ENCODE peak calls at places on chromosomes 6 and 20, in seven cellular contexts. W is HCT116, U is SK-N-SH, Z is GM12878, X is HepG2, M is H1, Q is K562. G is an unnamed sample.

GRCh38 chr20:45951925-45952834 is 17.7 kb downstream of the PCIF1 start:
- DNase-seq in W (no peak), U (no peak), Z (no peak), X (no peak), M (no peak), Q (no peak), G (no peak)

GRCh38 chr6:9007062-9007461 is 571.7 kb upstream of the SLC35B3 start:
- DNase-seq in W (no peak), U (no peak), Z (no peak), X (no peak), M (no peak), Q (no peak), G (no peak)

GRCh38 chr20:23156170-23156841 is 70.2 kb upstream of the CD93 start:
- DNase-seq in W (peak), U (no peak), Z (no peak), X (peak), M (no peak), Q (peak), G (no peak)

GRCh38 chr20:1734269-1734858 is 76.8 kb upstream of the SIRPG start:
- DNase-seq in W (no peak), U (no peak), Z (no peak), X (peak), M (no peak), Q (no peak), G (peak)

GRCh38 chr6:47434372-47435253 is 43.0 kb upstream of the CD2AP start:
- DNase-seq in W (no peak), U (no peak), Z (no peak), X (no peak), M (no peak), Q (no peak), G (no peak)

GRCh38 chr20:49724637-49725606 is 11.2 kb upstream of the B4GALT5 start:
- DNase-seq in W (no peak), U (no peak), Z (no peak), X (peak), M (no peak), Q (peak), G (no peak)

GRCh38 chr20:17854307-17854903 is 114.2 kb downstream of the SNX5 start:
- DNase-seq in W (peak), U (peak), Z (no peak), X (peak), M (no peak), Q (no peak), G (peak)

GRCh38 chr6:72619883-72620696 is 1.8 kb upstream of the KCNQ5 start:
- DNase-seq in W (no peak), U (peak), Z (peak), X (no peak), M (no peak), Q (peak), G (no peak)

GRCh38 chr20:34141293-34141692 is 29.2 kb upstream of the EIF2S2 start:
- DNase-seq in W (no peak), U (no peak), Z (no peak), X (no peak), M (no peak), Q (no peak), G (no peak)

GRCh38 chr6:44058617-44059358 is 68.5 kb downstream of the MRPL14 start:
- DNase-seq in W (peak), U (peak), Z (no peak), X (peak), M (no peak), Q (peak), G (peak)

GRCh38 chr20:41140226-41141133 is 3.1 kb downstream of the PLCG1 start:
- DNase-seq in W (no peak), U (no peak), Z (no peak), X (peak), M (no peak), Q (no peak), G (no peak)

GRCh38 chr20:45456632-45457031 is 12.9 kb upstream of the WFDC2 start:
- DNase-seq in W (peak), U (no peak), Z (no peak), X (peak), M (no peak), Q (no peak), G (no peak)

GRCh38 chr6:143232849-143233248 is 172.2 kb downstream of the AIG1 start:
- DNase-seq in W (peak), U (peak), Z (peak), X (peak), M (no peak), Q (peak), G (no peak)

GRCh38 chr6:31897612-31898199 is at the start of gene EHMT2:
- DNase-seq in W (peak), U (peak), Z (no peak), X (peak), M (no peak), Q (peak), G (peak)

GRCh38 chr6:146339716-146340115 is 203.9 kb upstream of the RAB32 start:
- DNase-seq in W (no peak), U (no peak), Z (no peak), X (no peak), M (no peak), Q (no peak), G (peak)

GRCh38 chr6:122114733-122115132 is 284.7 kb upstream of the HSF2 start:
- DNase-seq in W (no peak), U (no peak), Z (no peak), X (no peak), M (no peak), Q (no peak), G (no peak)

GRCh38 chr6:80610821-80611220 is 504.4 kb downstream of the BCKDHB start:
- DNase-seq in W (no peak), U (no peak), Z (no peak), X (no peak), M (no peak), Q (no peak), G (no peak)

GRCh38 chr6:49321673-49322072 is 141.4 kb downstream of the MMUT start:
- DNase-seq in W (no peak), U (no peak), Z (no peak), X (no peak), M (no peak), Q (no peak), G (no peak)

GRCh38 chr6:107698146-107698545 is 126.0 kb downstream of the SCML4 start:
- DNase-seq in W (no peak), U (no peak), Z (no peak), X (no peak), M (no peak), Q (no peak), G (no peak)

GRCh38 chr20:34562643-34563042 is 4.1 kb downstream of the MAP1LC3A start:
- DNase-seq in W (no peak), U (peak), Z (no peak), X (peak), M (no peak), Q (no peak), G (no peak)

GRCh38 chr6:4008324-4009047 is 70.5 kb downstream of the FAM217A start:
- DNase-seq in W (peak), U (peak), Z (no peak), X (peak), M (no peak), Q (peak), G (no peak)

GRCh38 chr6:10141756-10142443 is 273.0 kb downstream of the TFAP2A start:
- DNase-seq in W (no peak), U (no peak), Z (no peak), X (no peak), M (no peak), Q (no peak), G (peak)

GRCh38 chr6:64505312-64505711 is 869.7 kb downstream of the PHF3 start:
- DNase-seq in W (no peak), U (peak), Z (no peak), X (peak), M (no peak), Q (peak), G (no peak)

GRCh38 chr20:20466341-20466879 is 98.5 kb downstream of the INSM1 start:
- DNase-seq in W (no peak), U (no peak), Z (peak), X (no peak), M (no peak), Q (no peak), G (no peak)

GRCh38 chr6:107769053-107769658 is 55.0 kb downstream of the SCML4 start:
- DNase-seq in W (no peak), U (no peak), Z (no peak), X (peak), M (no peak), Q (no peak), G (no peak)

GRCh38 chr6:10555625-10556309 is 34.6 kb downstream of the GCNT2 start:
- DNase-seq in W (no peak), U (peak), Z (no peak), X (no peak), M (peak), Q (no peak), G (peak)

DNA sequence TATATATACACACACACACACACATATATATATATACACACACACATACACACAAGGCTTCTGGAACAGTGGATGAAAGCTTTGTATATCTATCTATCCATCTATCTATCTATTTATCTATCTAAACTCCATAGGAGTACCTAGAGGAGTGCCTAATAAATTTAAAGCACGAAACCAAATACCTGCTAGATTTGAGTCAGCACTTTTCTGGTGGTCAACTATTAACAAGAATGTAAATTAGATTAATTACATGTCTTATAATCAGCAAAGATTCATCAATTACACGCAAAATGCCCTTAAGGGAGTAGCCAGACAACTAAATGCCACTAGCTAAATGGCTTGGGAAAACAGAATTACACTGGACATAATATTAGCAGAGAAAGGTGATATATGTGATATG is 26.6 kb downstream of the HLA-A start:
- DNase-seq in W (no peak), U (no peak), Z (no peak), X (no peak), M (no peak), Q (no peak), G (no peak)
- TF ChIP-seq JUND in W (no peak), U (no peak), Z (no peak), X (no peak), M (no peak), Q (no peak), G (no peak)

DNA sequence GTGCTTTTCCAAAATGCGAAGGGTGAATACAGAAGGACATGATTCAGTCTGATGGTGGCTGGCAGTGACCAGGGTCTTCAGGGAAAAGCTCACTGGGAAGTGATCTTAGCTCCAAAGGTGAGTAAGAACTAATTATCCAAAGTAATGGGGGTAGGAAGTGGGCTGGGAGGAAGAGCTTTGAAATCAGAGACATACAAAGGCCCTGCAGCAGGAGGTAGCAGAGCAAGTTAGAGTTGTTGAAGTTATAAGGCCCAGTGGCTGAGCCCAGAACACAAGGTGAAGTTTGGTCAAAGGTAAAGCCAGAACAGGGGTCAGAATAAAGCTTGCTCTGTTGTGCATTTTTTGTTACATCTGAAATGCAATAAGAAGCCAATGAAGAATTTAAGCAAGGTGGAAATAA is 81.2 kb downstream of the PLCB1 start:
- DNase-seq in W (no peak), U (no peak), Z (no peak), X (no peak), M (no peak), Q (no peak), G (no peak)
- TF ChIP-seq JUND in W (no peak), U (no peak), Z (no peak), X (no peak), M (no peak), Q (no peak), G (no peak)

DNA sequence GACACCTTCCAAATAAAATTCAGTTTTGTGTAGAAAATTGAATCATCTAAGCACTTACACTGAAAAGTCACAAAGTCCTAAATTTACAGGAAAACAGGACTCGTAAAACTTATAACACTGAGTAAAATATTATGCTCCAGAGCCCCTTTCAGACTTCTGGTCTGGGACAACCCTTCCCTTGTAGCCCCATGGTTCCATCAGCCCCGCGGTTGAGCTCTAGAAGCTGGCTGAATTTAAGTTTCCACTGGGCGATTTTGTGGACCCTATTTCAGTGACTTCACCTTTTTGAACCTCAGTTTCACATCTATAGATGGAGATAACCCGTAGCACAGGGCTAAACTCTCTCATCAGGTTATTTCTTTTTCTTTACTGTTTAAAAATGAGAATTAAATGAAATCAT is 117.7 kb upstream of the BACH2 start:
- DNase-seq in W (no peak), U (no peak), Z (no peak), X (no peak), M (no peak), Q (no peak), G (no peak)
- TF ChIP-seq JUND in W (no peak), U (no peak), Z (no peak), X (no peak), M (no peak), Q (no peak), G (no peak)

GRCh38 chr20:63967330-63968135 is 2.2 kb downstream of the ZNF512B start:
- DNase-seq in W (no peak), U (no peak), Z (no peak), X (no peak), M (no peak), Q (no peak), G (no peak)
- TF ChIP-seq JUND in W (no peak), U (no peak), Z (no peak), X (no peak), M (no peak), Q (no peak), G (no peak)

DNA sequence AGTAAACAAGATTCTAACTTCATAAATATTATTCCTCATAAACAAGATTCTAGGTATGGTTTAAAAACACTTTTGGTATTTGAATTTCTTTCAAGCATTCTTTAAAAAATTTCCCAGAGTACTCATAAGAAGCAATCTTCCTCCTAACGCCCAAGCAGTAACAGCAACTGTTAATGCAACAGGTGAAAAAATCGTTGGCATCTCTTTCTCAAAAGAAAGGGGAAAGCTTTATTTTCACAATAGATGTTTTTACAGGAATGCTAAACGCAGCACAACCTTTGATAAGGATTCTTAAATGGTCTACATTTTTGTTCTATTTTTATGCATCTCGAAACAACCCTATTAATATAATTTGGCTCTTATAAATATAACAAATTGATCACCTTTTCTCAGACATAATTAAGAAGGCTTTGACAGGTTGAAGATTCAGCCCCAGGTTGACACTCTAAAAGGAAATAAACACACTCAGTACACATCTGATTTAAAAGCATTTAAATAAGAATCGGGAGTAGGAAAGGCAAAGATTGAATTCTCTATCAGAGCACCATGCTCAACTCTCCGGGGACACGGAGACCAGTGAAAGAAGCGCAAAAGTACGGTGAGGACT is 632 bp downstream of the AHI1 start:
- DNase-seq in W (no peak), U (no peak), Z (no peak), X (no peak), M (no peak), Q (no peak), G (no peak)
- TF ChIP-seq JUND in W (no peak), U (no peak), Z (no peak), X (no peak), M (no peak), Q (no peak), G (no peak)

GRCh38 chr20:53672484-53673129 is 79.0 kb upstream of the ZNF217 start:
- DNase-seq in W (no peak), U (no peak), Z (no peak), X (no peak), M (no peak), Q (no peak), G (no peak)
- TF ChIP-seq JUND in W (no peak), U (no peak), Z (no peak), X (no peak), M (no peak), Q (no peak), G (no peak)

GRCh38 chr20:62603021-62603906 is 39.0 kb upstream of the SLCO4A1 start:
- DNase-seq in W (no peak), U (no peak), Z (no peak), X (no peak), M (no peak), Q (no peak), G (peak)
- TF ChIP-seq JUND in W (no peak), U (no peak), Z (no peak), X (no peak), M (no peak), Q (no peak), G (no peak)